ENCODE peak calls at places on chromosomes 1 and 21, in eight cellular contexts. S, P, O, Y, T, E, B and X are unnamed samples.
A peak's percentile ranks its signal among the peaks of the same experiment; 100 is the strongest.

GRCh38 chr21:36692844-36693143 is 6.1 kb upstream of the SIM2 start:
- DNase-seq in E (no peak), O (no peak), Y (no peak), P (no peak), S (no peak), B (no peak), T (no peak), X (no peak)

GRCh38 chr1:248807067-248807737 is 18.5 kb downstream of the SH3BP5L start:
- DNase-seq in E (peak; percentile 35), Y (no peak), T (no peak), O (peak; percentile 64), B (no peak), S (peak; percentile 59), P (peak; percentile 46), X (no peak)

GRCh38 chr1:20290624-20291597 is at the start of gene VWA5B1:
- DNase-seq in E (no peak), S (peak; percentile 36), Y (no peak), P (no peak), T (no peak), B (no peak), O (peak; percentile 36), X (peak; percentile 37)

GRCh38 chr1:94777281-94777680 is 42.9 kb upstream of the SLC44A3 start:
- DNase-seq in S (no peak), P (no peak), T (no peak), O (no peak), Y (no peak), E (no peak), B (no peak), X (no peak)

GRCh38 chr1:244837597-244838258 is 2.3 kb downstream of the COX20 start:
- DNase-seq in S (no peak), T (no peak), E (no peak), Y (no peak), B (no peak), O (no peak), P (no peak), X (no peak)

GRCh38 chr1:199081739-199082138 is 442.9 kb downstream of the PTPRC start:
- DNase-seq in B (no peak), P (no peak), Y (peak; percentile 58), E (no peak), S (no peak), O (no peak), T (no peak), X (no peak)

GRCh38 chr1:163291461-163291860 is 30.3 kb upstream of the NUF2 start:
- DNase-seq in B (no peak), P (no peak), S (no peak), T (no peak), E (no peak), O (no peak), Y (no peak), X (no peak)

GRCh38 chr1:225846331-225847310 is 35.6 kb downstream of the TMEM63A start:
- DNase-seq in T (no peak), Y (no peak), E (no peak), P (no peak), B (no peak), O (no peak), S (no peak), X (no peak)

GRCh38 chr1:211625040-211625439 is 46.1 kb upstream of the SLC30A1 start:
- DNase-seq in S (no peak), P (no peak), Y (no peak), B (no peak), O (no peak), E (peak; percentile 28), T (no peak), X (no peak)

GRCh38 chr1:145992958-145993617 is 3.3 kb downstream of the TXNIP start:
- DNase-seq in P (no peak), B (no peak), Y (no peak), T (no peak), E (no peak), S (no peak), O (no peak), X (no peak)

GRCh38 chr1:17184822-17185484 is 20.0 kb upstream of the PADI1 start:
- DNase-seq in B (no peak), O (no peak), T (no peak), P (no peak), E (no peak), Y (no peak), S (no peak), X (no peak)

GRCh38 chr1:1344672-1345361 is 4.4 kb downstream of the DVL1 start:
- DNase-seq in E (peak; percentile 56), P (no peak), O (peak; percentile 52), T (no peak), Y (no peak), S (no peak), B (peak; percentile 96), X (no peak)

GRCh38 chr1:211643324-211644212 is 31.9 kb downstream of the NEK2 start:
- DNase-seq in B (peak; percentile 91), S (no peak), O (peak; percentile 93), Y (no peak), T (peak; percentile 72), E (peak; percentile 37), P (no peak), X (peak; percentile 61)

GRCh38 chr1:207007352-207008033 is 25.1 kb downstream of the C1orf116 start:
- DNase-seq in E (peak; percentile 90), P (no peak), Y (no peak), T (no peak), S (no peak), B (peak; percentile 83), O (peak; percentile 81), X (no peak)

GRCh38 chr1:12565966-12566352 is 52.1 kb downstream of the DHRS3 start:
- DNase-seq in Y (no peak), B (no peak), O (no peak), T (no peak), E (no peak), S (no peak), P (no peak), X (no peak)

GRCh38 chr21:38660333-38661295 is 145.1 kb upstream of the ETS2 start:
- DNase-seq in O (no peak), B (no peak), S (no peak), E (no peak), P (peak; percentile 20), Y (peak; percentile 14), T (peak; percentile 19), X (no peak)

GRCh38 chr1:173255214-173255813 is 48.2 kb upstream of the TNFSF4 start:
- DNase-seq in P (no peak), B (peak; percentile 11), T (no peak), E (peak; percentile 58), O (no peak), Y (peak; percentile 25), S (peak; percentile 12), X (no peak)
- TF ChIP-seq CTCF in P (peak; percentile 81), B (peak; percentile 86), T (no peak), E (peak; percentile 77), O (peak; percentile 58), Y (peak; percentile 77), S (peak; percentile 76), X (peak; percentile 57)

GRCh38 chr1:166166400-166166699 is 451 bp downstream of the FAM78B start:
- DNase-seq in Y (no peak), S (no peak), O (no peak), B (no peak), T (no peak), P (no peak), E (no peak), X (no peak)

GRCh38 chr1:166167395-166167922 is 658 bp upstream of the FAM78B start:
- DNase-seq in Y (no peak), S (no peak), E (no peak), O (peak; percentile 17), B (no peak), P (no peak), T (no peak), X (no peak)

GRCh38 chr1:166164995-166165660 is 1.7 kb downstream of the FAM78B start:
- DNase-seq in T (peak; percentile 18), O (peak; percentile 45), Y (peak; percentile 65), E (peak; percentile 61), S (peak; percentile 52), B (no peak), P (peak; percentile 55), X (peak; percentile 77)

GRCh38 chr1:166165661-166166399 is 971 bp downstream of the FAM78B start:
- DNase-seq in P (no peak), S (peak; percentile 9), E (peak; percentile 49), B (no peak), O (peak; percentile 27), T (peak; percentile 16), Y (peak; percentile 56), X (no peak)

DNA sequence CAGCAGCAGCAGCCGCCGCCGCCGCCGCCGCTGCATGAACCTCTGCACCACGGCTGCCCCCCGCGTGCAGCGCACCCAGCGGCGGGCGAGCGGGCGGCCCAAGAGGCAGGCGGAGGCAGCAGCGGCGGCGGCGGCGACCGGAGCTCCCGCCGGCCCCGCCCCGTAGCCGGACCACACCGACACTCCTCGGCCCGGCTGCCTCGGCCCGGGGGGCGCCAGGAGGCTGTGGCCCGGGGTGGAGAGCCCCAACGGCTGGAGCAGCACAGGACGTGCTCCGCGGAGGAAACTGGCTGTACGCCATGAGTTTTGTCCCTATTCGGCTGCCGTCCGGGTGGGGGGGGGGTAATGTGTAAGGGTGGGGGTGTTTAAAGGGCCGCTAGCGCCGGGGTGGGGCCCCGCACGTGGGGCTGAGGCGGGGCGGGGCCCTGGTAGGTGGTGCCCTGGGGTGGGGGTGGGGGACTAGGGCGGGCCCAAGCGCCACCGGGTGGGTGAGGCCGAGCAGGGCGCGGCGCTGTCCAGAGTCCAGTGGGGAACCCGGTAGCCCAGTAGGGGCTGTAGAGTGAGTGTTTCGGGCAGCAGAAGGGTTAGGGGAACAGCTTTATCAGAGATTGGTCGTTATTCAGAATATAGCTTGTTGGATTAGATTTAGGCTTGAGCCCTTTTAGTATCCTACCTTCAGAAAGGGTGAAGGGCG is at the start of gene FAM78B:
- DNase-seq in T (peak; percentile 70), Y (peak; percentile 88), S (peak; percentile 36), P (peak; percentile 84), B (peak; percentile 0), E (peak; percentile 65), O (peak; percentile 87), X (peak; percentile 49)
- TF ChIP-seq CTCF in T (no peak), Y (peak; percentile 14), S (no peak), P (peak; percentile 43), B (no peak), E (no peak), O (no peak), X (no peak)

DNA sequence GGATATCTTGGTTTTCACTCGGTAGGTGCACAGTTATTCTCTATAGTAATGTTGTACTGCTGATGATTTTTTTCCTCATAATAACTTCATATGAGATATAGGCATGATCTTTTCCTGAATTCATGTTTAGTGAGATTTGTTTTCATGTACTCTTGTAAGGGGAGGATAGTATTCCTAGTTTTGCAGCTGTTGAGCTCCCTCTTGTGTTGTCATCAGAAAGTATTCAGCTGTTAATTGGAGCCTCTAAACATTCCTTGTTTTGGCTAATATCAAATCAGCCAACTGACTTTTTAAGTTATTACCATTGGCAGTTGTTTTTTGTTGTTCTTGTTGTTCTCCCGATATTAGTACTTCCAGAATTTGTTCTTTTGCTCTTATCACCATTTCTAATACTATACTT is 24.4 kb downstream of the OR10R2 start:
- DNase-seq in E (no peak), Y (no peak), S (no peak), P (no peak), T (no peak), B (no peak), O (no peak), X (no peak)
- TF ChIP-seq CTCF in E (no peak), Y (no peak), S (peak; percentile 57), P (peak; percentile 27), T (no peak), B (no peak), O (no peak), X (no peak)

DNA sequence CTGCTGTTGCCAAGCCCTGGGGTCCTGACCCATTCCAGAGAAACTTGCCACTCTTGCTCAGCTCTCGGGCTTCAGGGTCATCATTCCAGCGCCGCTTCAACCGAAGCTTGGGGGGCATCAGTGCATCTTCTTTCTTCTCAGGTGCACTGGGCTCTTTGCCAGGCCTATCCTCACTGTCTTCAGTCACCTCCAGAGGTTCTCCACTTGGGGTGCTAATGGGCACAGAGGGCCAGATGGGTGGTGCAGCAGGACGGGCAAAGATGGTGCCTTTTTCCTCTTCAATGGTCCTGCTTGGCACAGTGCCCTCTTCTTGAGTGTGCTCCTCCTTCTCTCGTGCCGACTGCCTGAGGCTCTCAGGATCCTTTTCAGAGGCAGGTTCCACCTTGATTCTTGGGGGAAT is 13.3 kb downstream of the ETV3 start:
- DNase-seq in P (no peak), O (no peak), B (no peak), E (no peak), T (no peak), Y (no peak), S (no peak), X (no peak)
- TF ChIP-seq CTCF in P (no peak), O (no peak), B (no peak), E (no peak), T (no peak), Y (no peak), S (no peak), X (no peak)